ENCODE peak calls at places on chromosomes 11 and 22, in five cellular contexts. F, G, X, V and Z are unnamed samples.

GRCh38 chr22:36773935-36774334 is 2.0 kb downstream of the IFT27 start:
- DNase-seq in F (no peak), G (no peak), X (no peak), V (no peak), Z (no peak)

GRCh38 chr11:25566298-25567200 is 765.4 kb upstream of the ANO3 start:
- DNase-seq in F (no peak), G (no peak), X (no peak), V (no peak), Z (no peak)

GRCh38 chr22:50544078-50544745 is 1.5 kb upstream of the KLHDC7B start:
- DNase-seq in F (no peak), G (peak), X (no peak), V (peak), Z (no peak)

GRCh38 chr11:105282658-105283057 is 143.1 kb upstream of the CARD18 start:
- DNase-seq in F (no peak), G (no peak), X (no peak), V (no peak), Z (no peak)

GRCh38 chr11:82996966-82997606 is 74.6 kb downstream of the RAB30 start:
- DNase-seq in F (no peak), G (peak), X (no peak), V (no peak), Z (peak)

GRCh38 chr11:121039971-121040613 is 16.2 kb downstream of the TBCEL start:
- DNase-seq in F (no peak), G (no peak), X (no peak), V (no peak), Z (no peak)

GRCh38 chr11:122220321-122220720 is 104.3 kb upstream of the BLID start:
- DNase-seq in F (no peak), G (no peak), X (no peak), V (no peak), Z (no peak)

GRCh38 chr11:10770626-10771254 is 19.7 kb downstream of the CTR9 start:
- DNase-seq in F (peak), G (peak), X (peak), V (no peak), Z (no peak)

GRCh38 chr11:36726420-36726819 is 128.4 kb upstream of the RAG2 start:
- DNase-seq in F (no peak), G (no peak), X (no peak), V (no peak), Z (no peak)

GRCh38 chr11:16028406-16028805 is 327.9 kb downstream of the SOX6 start:
- DNase-seq in F (no peak), G (no peak), X (no peak), V (no peak), Z (no peak)

GRCh38 chr11:46541593-46542371 is 52.0 kb downstream of the AMBRA1 start:
- DNase-seq in F (no peak), G (peak), X (no peak), V (no peak), Z (no peak)

GRCh38 chr11:13118194-13118593 is 109.1 kb downstream of the RASSF10 start:
- DNase-seq in F (peak), G (no peak), X (peak), V (no peak), Z (no peak)

GRCh38 chr11:92978226-92979111 is 9.0 kb downstream of the MTNR1B start:
- DNase-seq in F (no peak), G (peak), X (no peak), V (no peak), Z (no peak)

GRCh38 chr11:133078591-133079179 is 453.6 kb downstream of the OPCML start:
- DNase-seq in F (no peak), G (peak), X (no peak), V (no peak), Z (peak)

GRCh38 chr22:50112151-50113118 is 22.6 kb downstream of the MOV10L1 start:
- DNase-seq in F (peak), G (no peak), X (peak), V (no peak), Z (no peak)

GRCh38 chr11:2806351-2807058 is 79.1 kb downstream of the CDKN1C start:
- DNase-seq in F (no peak), G (peak), X (peak), V (no peak), Z (no peak)

GRCh38 chr11:45062974-45063635 is 83.3 kb upstream of the PRDM11 start:
- DNase-seq in F (no peak), G (no peak), X (no peak), V (no peak), Z (no peak)

GRCh38 chr22:44278234-44279058 is 34.3 kb downstream of the SHISAL1 start:
- DNase-seq in F (no peak), G (no peak), X (no peak), V (no peak), Z (no peak)

GRCh38 chr11:12281571-12282478 is 95.5 kb upstream of the PARVA start:
- DNase-seq in F (no peak), G (peak), X (peak), V (peak), Z (peak)

GRCh38 chr11:77455740-77456139 is 18.2 kb downstream of the PAK1 start:
- DNase-seq in F (no peak), G (no peak), X (no peak), V (no peak), Z (no peak)

GRCh38 chr11:69530278-69531070 is 49.0 kb downstream of the LINC01488 start:
- DNase-seq in F (no peak), G (no peak), X (peak), V (no peak), Z (no peak)

GRCh38 chr11:10779086-10779485 is 28.0 kb downstream of the CTR9 start:
- DNase-seq in F (no peak), G (no peak), X (no peak), V (no peak), Z (no peak)

GRCh38 chr22:17085277-17086091 is 684 bp downstream of the IL17RA start:
- DNase-seq in F (no peak), G (peak), X (peak), V (peak), Z (no peak)

GRCh38 chr11:86460461-86461404 is 86.0 kb downstream of the CCDC81 start:
- DNase-seq in F (no peak), G (no peak), X (no peak), V (no peak), Z (no peak)

GRCh38 chr11:63014408-63015055 is 1.1 kb downstream of the SLC22A8 start:
- DNase-seq in F (no peak), G (no peak), X (no peak), V (no peak), Z (no peak)

GRCh38 chr22:31861226-31861840 is 83.0 kb upstream of the YWHAH start:
- DNase-seq in F (no peak), G (no peak), X (no peak), V (no peak), Z (no peak)

GRCh38 chr11:27468643-27469332 is 3.8 kb downstream of the LGR4 start:
- DNase-seq in F (peak), G (no peak), X (no peak), V (no peak), Z (no peak)

GRCh38 chr11:27471067-27471587 is 1.5 kb downstream of the LGR4 start:
- DNase-seq in F (no peak), G (no peak), X (no peak), V (no peak), Z (no peak)

GRCh38 chr11:27469333-27469680 is 3.3 kb downstream of the LGR4 start:
- DNase-seq in F (no peak), G (no peak), X (no peak), V (no peak), Z (no peak)

GRCh38 chr11:27471588-27472397 is 797 bp downstream of the LGR4 start:
- DNase-seq in F (no peak), G (peak), X (no peak), V (peak), Z (no peak)

DNA sequence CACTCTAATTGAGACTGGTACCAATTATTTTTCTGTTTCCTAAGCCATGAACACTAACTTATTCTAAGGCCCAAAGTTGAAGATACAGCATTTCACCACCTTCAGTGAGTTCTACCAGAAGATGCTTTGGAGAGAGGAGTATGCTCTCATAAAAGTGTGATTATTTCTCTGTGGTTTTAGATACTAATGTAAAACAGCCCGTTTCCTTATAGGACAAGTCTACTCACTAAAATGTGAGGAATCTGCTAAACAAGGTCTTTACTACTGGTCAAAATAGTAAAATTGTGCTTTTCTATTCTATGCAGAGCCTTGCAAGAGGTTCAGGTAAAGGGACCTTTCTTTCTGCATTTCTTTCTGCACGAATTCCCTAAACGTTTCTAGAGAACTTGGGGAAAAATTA is 2.4 kb downstream of the LGR4 start:
- DNase-seq in F (no peak), G (no peak), X (no peak), V (no peak), Z (no peak)
- H3K4me3 ChIP-seq in F (peak), G (peak), X (no peak), V (no peak), Z (no peak)

DNA sequence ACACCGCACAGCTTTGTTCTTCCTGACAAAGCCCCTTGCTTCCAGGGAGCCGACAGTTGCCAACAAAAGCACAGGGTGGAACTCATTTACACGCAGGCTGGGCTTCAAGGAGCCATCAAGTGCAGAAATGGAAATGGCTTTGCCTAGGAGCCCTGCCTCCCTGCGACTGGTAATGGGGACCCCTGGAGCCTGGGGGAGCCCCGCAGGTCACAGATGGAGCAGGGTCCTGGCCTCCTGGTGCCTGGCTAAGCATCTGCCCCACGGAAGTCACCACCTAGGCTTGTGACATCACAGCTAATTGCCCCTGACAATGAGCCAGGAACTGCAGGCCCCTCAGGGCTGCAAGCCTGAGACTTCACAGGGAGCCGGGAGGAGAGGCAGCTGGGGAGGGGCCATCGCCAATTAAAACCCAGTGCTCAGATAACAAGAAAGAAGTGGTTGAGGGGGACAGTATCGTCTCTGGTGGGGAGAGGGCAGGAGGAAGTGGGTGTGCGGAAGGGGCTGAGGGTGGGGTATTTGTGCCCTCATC is 66.8 kb downstream of the NFAM1 start:
- DNase-seq in F (no peak), G (no peak), X (no peak), V (no peak), Z (no peak)
- H3K4me3 ChIP-seq in F (no peak), G (no peak), X (no peak), V (no peak), Z (no peak)

GRCh38 chr11:116835791-116836647 is 1.4 kb downstream of the APOA1 start:
- DNase-seq in F (peak), G (peak), X (peak), V (peak), Z (peak)

GRCh38 chr11:116833491-116833815 is 3.7 kb downstream of the APOC3 start:
- DNase-seq in F (no peak), G (no peak), X (no peak), V (no peak), Z (no peak)

GRCh38 chr11:116833816-116834534 is 3.4 kb downstream of the APOA1 start:
- DNase-seq in F (no peak), G (no peak), X (no peak), V (no peak), Z (no peak)

GRCh38 chr11:116836648-116837023 is 786 bp downstream of the APOA1 start:
- DNase-seq in F (no peak), G (no peak), X (no peak), V (no peak), Z (no peak)

DNA sequence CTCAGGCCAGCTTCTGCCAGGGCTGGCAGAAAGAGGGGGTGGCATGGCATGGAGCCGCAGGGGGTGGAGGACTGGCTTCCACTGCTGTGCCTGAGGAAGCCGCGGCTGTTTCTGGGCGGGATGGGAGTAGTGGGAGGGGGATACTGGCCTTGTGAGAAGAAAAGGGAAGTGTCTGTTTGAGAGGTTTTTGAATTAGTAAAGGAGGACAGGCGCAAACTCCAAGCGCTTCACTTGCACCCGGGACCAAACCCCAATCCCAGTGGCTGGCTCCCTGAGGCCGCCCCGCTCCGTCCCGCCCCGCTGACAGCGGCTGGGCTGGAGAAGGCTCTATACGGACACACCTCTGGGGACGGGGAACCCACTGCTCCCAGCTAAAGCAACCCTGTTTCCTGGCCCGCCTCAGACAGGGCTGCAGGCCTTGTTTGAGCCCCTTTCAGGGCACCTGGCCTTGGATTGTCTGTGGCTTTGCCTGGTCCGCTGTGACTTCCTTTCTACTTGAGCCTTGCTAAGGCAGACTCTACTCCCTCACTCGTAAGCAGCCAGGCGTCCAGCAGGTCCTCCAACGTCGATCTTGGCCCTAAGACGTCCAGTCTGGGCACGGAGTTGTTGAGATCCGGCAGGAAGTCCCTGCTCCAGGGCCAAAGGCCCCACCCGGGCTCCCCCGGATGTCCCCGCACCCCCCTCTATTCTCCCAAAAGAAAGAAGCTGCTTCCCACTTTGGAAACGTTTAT is 2.2 kb downstream of the APOA1 start:
- DNase-seq in F (no peak), G (no peak), X (no peak), V (no peak), Z (no peak)
- H3K4me3 ChIP-seq in F (no peak), G (peak), X (peak), V (peak), Z (peak)

GRCh38 chr11:64619811-64620285 is 28.8 kb downstream of the SLC22A12 start:
- DNase-seq in F (no peak), G (no peak), X (peak), V (no peak), Z (no peak)

GRCh38 chr11:64621283-64622019 is 30.4 kb downstream of the SLC22A12 start:
- DNase-seq in F (no peak), G (no peak), X (no peak), V (no peak), Z (no peak)

GRCh38 chr11:64616817-64617216 is 25.8 kb downstream of the SLC22A12 start:
- DNase-seq in F (no peak), G (no peak), X (no peak), V (no peak), Z (no peak)

GRCh38 chr11:64620286-64620962 is 29.4 kb downstream of the SLC22A12 start:
- DNase-seq in F (no peak), G (no peak), X (no peak), V (no peak), Z (no peak)

GRCh38 chr11:64619196-64619595 is 28.2 kb downstream of the SLC22A12 start:
- DNase-seq in F (no peak), G (no peak), X (no peak), V (no peak), Z (no peak)
- H3K4me3 ChIP-seq in F (no peak), G (no peak), X (no peak), V (no peak), Z (no peak)

GRCh38 chr11:27718853-27719574 is 18.8 kb upstream of the BDNF start:
- DNase-seq in F (no peak), G (no peak), X (peak), V (no peak), Z (no peak)

GRCh38 chr11:27719575-27719925 is 19.3 kb upstream of the BDNF start:
- DNase-seq in F (no peak), G (no peak), X (no peak), V (no peak), Z (no peak)

GRCh38 chr11:27722117-27722844 is 22.0 kb upstream of the BDNF start:
- DNase-seq in F (no peak), G (no peak), X (peak), V (no peak), Z (no peak)

GRCh38 chr11:27721505-27722116 is 21.4 kb upstream of the BDNF start:
- DNase-seq in F (no peak), G (no peak), X (no peak), V (no peak), Z (no peak)

GRCh38 chr11:27720277-27720830 is 20.1 kb upstream of the BDNF start:
- DNase-seq in F (no peak), G (no peak), X (peak), V (no peak), Z (no peak)
- H3K4me3 ChIP-seq in F (no peak), G (no peak), X (no peak), V (no peak), Z (no peak)

GRCh38 chr11:75523811-75524401 is 1.8 kb downstream of the GDPD5 start:
- DNase-seq in F (no peak), G (no peak), X (no peak), V (no peak), Z (no peak)
- H3K4me3 ChIP-seq in F (no peak), G (no peak), X (no peak), V (peak), Z (peak)